ENCODE peak calls at places on chromosomes 7 and 10, in six cellular contexts. B is GM12878, T is SK-N-SH, M is A549, N is K562, Y is IMR-90. O is an unnamed sample.
A peak's percentile ranks its signal among the peaks of the same experiment; 100 is the strongest.

GRCh38 chr10:77710081-77710551 is 72.5 kb upstream of the KCNMA1 start:
- DNase-seq in T (no peak), Y (no peak), N (no peak), B (peak; percentile 48), M (no peak), O (no peak)

GRCh38 chr10:86668297-86669165 is at the start of gene LDB3:
- DNase-seq in N (no peak), T (peak; percentile 65), M (no peak), B (peak; percentile 25), Y (peak; percentile 73), O (no peak)

GRCh38 chr10:97222346-97222961 is 36.7 kb upstream of the SLIT1 start:
- DNase-seq in B (no peak), M (no peak), N (peak; percentile 83), T (peak; percentile 46), Y (no peak), O (no peak)

GRCh38 chr10:70780772-70781171 is 4.4 kb downstream of the TBATA start:
- DNase-seq in Y (no peak), B (no peak), N (no peak), M (no peak), T (no peak), O (no peak)

GRCh38 chr10:27746364-27747095 is 911 bp upstream of the MKX start:
- DNase-seq in T (no peak), B (no peak), Y (no peak), N (no peak), M (no peak), O (no peak)

GRCh38 chr7:424301-424935 is 95.2 kb downstream of the PDGFA start:
- DNase-seq in T (no peak), B (no peak), M (no peak), N (no peak), Y (no peak), O (no peak)

GRCh38 chr10:114044251-114045070 is 795 bp downstream of the ADRB1 start:
- DNase-seq in Y (no peak), N (no peak), M (no peak), T (peak; percentile 55), B (no peak), O (no peak)

GRCh38 chr10:85679696-85680095 is 686.9 kb downstream of the GRID1 start:
- DNase-seq in M (no peak), B (no peak), N (no peak), Y (no peak), T (no peak), O (no peak)

GRCh38 chr7:95897557-95898183 is 125.3 kb downstream of the DYNC1I1 start:
- DNase-seq in M (no peak), T (no peak), Y (no peak), B (no peak), N (no peak), O (no peak)
- TF ChIP-seq RFX5 in M (no peak), T (no peak), Y (no peak), B (no peak), N (no peak), O (no peak)

DNA sequence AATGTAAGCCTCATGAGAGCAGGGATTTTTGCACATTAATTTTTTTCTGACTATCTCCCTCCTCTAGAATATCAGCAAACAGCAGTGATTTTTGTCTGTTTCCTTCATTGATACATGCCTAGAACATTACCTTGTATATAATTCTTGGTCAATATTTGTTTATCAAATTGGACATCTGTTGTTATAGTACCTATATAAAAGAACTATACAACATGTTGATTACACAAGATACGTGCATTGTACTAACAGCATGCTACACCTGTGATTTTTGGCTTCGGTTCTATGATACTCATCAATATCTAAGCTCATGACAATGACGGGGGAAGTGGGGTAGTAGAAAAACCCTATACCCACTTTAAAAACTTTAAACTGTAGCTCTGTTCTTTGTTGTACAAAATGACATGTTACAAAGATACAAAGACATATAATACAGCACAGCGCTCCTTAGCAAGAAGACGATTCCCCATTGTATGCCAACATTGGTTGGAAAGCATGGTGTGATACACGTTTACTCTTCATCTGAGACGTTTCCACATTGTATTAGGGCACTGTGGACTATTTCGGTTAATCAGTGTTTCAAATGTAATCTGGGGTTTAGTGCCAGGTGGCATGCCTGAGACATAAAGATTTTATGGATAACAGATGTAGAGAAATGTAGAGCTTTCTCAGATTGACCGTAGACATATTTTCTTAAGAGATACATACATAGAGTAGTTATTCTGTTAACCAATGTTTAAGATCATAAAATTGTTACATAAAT is 70.5 kb upstream of the FOXP2 start:
- DNase-seq in N (no peak), B (no peak), T (no peak), Y (no peak), M (no peak), O (no peak)
- TF ChIP-seq RFX5 in N (no peak), B (no peak), T (no peak), Y (no peak), M (no peak), O (no peak)

GRCh38 chr10:102280397-102281015 is 35.2 kb downstream of the GBF1 start:
- DNase-seq in M (no peak), T (peak; percentile 59), N (no peak), Y (peak; percentile 21), B (no peak), O (no peak)
- TF ChIP-seq RFX5 in M (no peak), T (no peak), N (no peak), Y (no peak), B (no peak), O (no peak)

DNA sequence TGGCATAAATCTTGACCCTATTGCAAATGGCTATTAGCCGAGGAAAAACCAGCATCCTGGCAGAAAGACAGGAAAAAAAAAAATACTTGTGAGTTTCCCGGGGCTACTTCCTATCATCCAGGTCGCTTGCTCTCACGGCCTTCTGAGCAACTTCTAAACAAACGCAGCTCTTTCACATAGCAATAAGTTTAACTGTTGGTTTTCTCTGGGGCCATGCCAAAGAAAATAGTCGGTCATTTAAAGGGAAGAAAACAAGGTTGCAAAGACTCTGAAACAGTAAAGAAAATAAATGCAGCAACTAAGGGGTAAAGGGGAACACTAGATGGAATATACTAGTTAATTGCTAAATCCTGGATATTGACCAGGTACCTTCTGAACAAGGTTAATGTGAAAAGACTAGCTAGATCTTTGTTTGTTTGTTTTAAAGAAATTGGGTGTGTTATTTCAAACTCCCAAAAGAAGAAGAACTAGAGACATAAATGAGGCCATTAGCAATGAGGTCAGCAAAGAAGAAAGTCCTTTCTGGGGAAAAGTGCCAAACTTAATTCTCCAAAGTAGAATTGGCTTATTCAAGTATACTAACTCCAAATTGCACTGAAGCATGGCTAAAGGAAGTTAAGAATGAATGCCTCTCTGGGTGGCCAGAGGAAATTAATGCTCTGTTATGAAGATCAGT is 54.2 kb downstream of the SLC39A12 start:
- DNase-seq in M (no peak), N (no peak), Y (peak; percentile 88), T (no peak), B (no peak), O (no peak)
- TF ChIP-seq RFX5 in M (no peak), N (no peak), Y (no peak), T (no peak), B (no peak), O (no peak)

DNA sequence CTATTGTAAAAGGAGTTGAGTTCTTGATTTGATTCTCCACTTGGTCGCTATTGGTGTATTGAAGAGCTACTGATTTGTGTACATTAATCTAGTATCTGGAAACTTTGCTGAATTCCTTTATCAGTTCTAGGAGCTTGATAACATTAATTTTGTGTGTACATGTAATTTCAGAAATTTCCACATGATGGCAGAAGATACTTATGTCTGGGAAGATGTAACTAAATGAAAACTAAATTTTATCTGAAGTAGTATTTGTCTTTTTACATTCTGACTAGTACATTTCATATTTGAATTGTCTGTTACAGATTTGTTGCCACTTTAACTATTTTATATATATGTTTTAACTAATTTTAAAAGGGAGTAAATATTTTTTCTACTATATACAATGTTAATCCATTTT is 27.6 kb downstream of the SDHAF3 start:
- DNase-seq in T (peak; percentile 27), Y (peak; percentile 52), N (peak; percentile 36), B (no peak), M (no peak), O (peak; percentile 32)
- TF ChIP-seq RFX5 in T (no peak), Y (no peak), N (no peak), B (no peak), M (no peak), O (no peak)

GRCh38 chr7:18667466-18667865 is 171.9 kb downstream of the HDAC9 start:
- DNase-seq in M (no peak), N (no peak), T (no peak), B (no peak), Y (peak; percentile 80), O (peak; percentile 25)
- TF ChIP-seq RFX5 in M (no peak), N (no peak), T (no peak), B (no peak), Y (no peak), O (no peak)

GRCh38 chr10:13801156-13801906 is 214.6 kb downstream of the PRPF18 start:
- DNase-seq in T (no peak), Y (no peak), B (no peak), M (no peak), N (no peak), O (no peak)
- TF ChIP-seq RFX5 in T (no peak), Y (no peak), B (no peak), M (no peak), N (no peak), O (no peak)

O was measured in HepG2.